ENCODE peak calls at places on chromosomes 4 and X, in six cellular contexts. S is effector memory CD4-positive, alpha-beta T cell; E is PC-3; Z is CD8-positive, alpha-beta memory T cell; F is SJSA1; B is gastrocnemius medialis. G is an unnamed sample.

GRCh38 chr4:101127176-101127790 is 220.0 kb downstream of the PPP3CA start:
- DNase-seq in S (no peak), E (no peak), Z (no peak), F (no peak), B (no peak), G (no peak)

GRCh38 chrX:133645977-133646750 is 230.9 kb upstream of the GPC4 start:
- DNase-seq in S (no peak), E (no peak), Z (no peak), F (no peak), B (no peak), G (no peak)

GRCh38 chr4:150582101-150582565 is at the start of gene MAB21L2:
- DNase-seq in S (no peak), E (no peak), Z (no peak), F (peak; percentile 41), B (no peak), G (no peak)

GRCh38 chrX:30027636-30028035 is 187.7 kb upstream of the MAGEB2 start:
- DNase-seq in S (no peak), E (peak; percentile 31), Z (no peak), F (no peak), B (no peak), G (no peak)

GRCh38 chr4:118811008-118811764 is 24.7 kb downstream of the SEC24D start:
- DNase-seq in S (no peak), E (no peak), Z (no peak), F (no peak), B (no peak), G (no peak)

GRCh38 chr4:23630110-23630509 is 259.7 kb downstream of the PPARGC1A start:
- DNase-seq in S (no peak), E (no peak), Z (no peak), F (no peak), B (no peak), G (no peak)

GRCh38 chr4:8835521-8836365 is 35.9 kb downstream of the HMX1 start:
- DNase-seq in S (no peak), E (no peak), Z (no peak), F (no peak), B (no peak), G (no peak)

GRCh38 chrX:132270699-132271098 is 51.5 kb upstream of the RAP2C start:
- DNase-seq in S (no peak), E (peak; percentile 49), Z (no peak), F (no peak), B (peak; percentile 49), G (no peak)

GRCh38 chr4:113471141-113471860 is 290.2 kb downstream of the CAMK2D start:
- DNase-seq in S (no peak), E (no peak), Z (no peak), F (no peak), B (no peak), G (no peak)

GRCh38 chr4:8188743-8189550 is 10.1 kb upstream of the SH3TC1 start:
- DNase-seq in S (no peak), E (peak; percentile 11), Z (no peak), F (no peak), B (peak; percentile 88), G (no peak)

GRCh38 chr4:76059750-76060149 is 14.8 kb upstream of the ART3 start:
- DNase-seq in S (no peak), E (peak; percentile 43), Z (no peak), F (no peak), B (no peak), G (no peak)

DNA sequence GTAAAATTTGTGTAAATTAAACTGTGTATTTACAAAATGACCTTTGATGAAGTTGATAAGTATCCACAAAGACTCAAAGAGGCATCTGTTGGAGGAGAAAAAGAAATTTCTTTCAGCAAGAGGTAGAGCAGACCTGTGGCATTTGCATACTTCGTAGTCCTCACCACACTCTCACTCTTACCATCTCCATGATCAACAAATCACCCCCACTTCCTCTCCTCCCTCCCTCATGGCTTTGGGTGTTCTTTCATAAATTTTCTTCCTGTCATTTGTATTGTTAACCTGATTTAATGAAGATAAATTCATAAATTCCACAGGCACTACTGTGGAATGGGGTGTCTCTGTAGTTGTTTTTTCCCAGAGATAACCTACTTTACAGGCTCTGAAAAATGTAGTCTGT is 366.5 kb downstream of the ZNF674 start:
- DNase-seq in S (no peak), E (no peak), Z (no peak), F (no peak), B (no peak), G (no peak)
- H3K27ac ChIP-seq in S (no peak overlapping the region), E (no peak overlapping the region), Z (no peak overlapping the region), F (no peak overlapping the region), B (no peak overlapping the region), G (no peak overlapping the region)

GRCh38 chr4:147730333-147730732 is 1.6 kb upstream of the ARHGAP10 start:
- DNase-seq in S (no peak), E (peak; percentile 4), Z (no peak), F (no peak), B (no peak), G (no peak)

GRCh38 chr4:147723316-147723715 is 8.6 kb upstream of the ARHGAP10 start:
- DNase-seq in S (no peak), E (no peak), Z (no peak), F (no peak), B (no peak), G (no peak)

GRCh38 chr4:147725673-147726072 is 6.2 kb upstream of the ARHGAP10 start:
- DNase-seq in S (no peak), E (peak; percentile 42), Z (no peak), F (no peak), B (no peak), G (no peak)

GRCh38 chr4:147724468-147725201 is 7.3 kb upstream of the ARHGAP10 start:
- DNase-seq in S (no peak), E (no peak), Z (no peak), F (no peak), B (no peak), G (no peak)

DNA sequence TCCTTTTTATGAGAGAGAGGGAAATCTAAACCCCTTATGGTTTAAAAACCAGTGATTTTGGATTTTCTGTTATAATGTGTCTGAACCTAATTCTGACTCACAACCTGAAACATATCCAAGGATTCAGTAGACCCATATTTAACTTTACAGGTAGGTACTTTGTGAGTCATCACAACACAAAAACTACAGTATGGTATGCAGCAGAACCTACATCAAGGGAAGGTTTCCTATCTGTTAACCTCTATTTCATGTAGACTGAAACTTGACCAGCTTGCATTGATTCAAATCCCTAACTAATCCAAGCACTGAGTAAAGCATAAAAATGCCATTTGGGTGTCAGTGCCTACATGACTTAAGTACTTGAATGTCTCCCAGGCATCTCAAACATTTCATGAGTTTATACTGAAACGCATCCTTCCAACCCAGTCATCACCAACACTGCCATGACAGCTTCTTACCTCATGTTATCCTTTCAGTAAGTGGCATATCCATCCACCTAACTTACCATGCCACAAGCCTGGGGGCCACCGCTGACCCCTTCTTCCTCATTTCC is 4.3 kb upstream of the ARHGAP10 start:
- DNase-seq in S (no peak), E (peak; percentile 74), Z (no peak), F (no peak), B (no peak), G (no peak)
- H3K27me3 ChIP-seq in S (no peaks in the 10 kb centered on the region), E (no peaks in the 10 kb centered on the region), Z (no peaks in the 10 kb centered on the region), F (no peaks in the 10 kb centered on the region), B (no peaks in the 10 kb centered on the region), G (no peaks in the 10 kb centered on the region)

DNA sequence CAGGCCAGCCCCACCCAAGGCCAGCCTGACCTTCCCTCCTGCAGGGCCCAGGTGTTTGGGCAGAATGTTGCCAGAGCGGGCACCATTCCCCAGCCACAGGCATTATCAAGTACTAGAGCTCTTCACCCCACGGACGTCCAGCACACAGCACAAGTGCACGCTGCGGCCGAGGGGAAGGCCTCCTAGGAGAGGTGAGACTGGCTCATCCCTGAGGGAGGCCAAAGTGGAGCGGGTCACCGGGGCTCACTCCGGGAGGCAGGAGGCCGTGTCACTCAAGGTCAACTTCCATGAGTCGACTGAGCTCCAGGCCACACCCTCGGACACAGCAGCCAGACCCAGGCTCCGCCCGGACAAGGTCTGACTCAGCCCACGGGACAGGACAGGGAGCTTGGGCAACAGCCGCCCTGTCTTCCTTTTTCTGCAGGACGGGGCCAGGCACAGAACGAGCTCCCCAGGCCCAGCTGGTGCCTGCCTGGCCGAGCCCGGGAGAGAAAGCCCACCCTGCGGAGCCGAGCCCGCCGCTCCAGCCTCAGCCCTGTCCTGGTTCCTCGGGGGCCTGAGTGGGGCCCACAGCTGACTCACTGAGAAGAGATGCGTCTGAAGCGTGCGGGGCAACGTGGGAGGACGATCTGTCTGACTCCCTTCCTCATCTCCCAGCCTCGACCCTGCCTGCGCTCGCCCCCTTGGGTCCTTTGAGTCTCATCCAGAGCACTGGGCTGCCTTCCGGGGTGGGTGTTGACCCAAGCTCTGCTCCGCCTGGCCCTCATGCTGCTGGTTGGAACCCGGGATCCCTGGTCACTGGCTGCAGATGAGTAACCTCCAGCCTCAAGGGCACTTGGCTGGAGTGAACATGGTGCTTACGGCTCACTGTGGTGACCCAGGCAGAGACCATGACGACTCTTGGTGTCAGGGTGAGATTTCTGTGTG is 1.6 kb downstream of the SLC49A3 start:
- DNase-seq in S (no peak), E (peak; percentile 73), Z (no peak), F (peak; percentile 27), B (peak; percentile 95), G (no peak)
- H3K27ac ChIP-seq in S (no peak overlapping the region), E (peak overlapping the region; percentile 67), Z (peak overlapping the region; percentile 59), F (no peak overlapping the region), B (peak overlapping the region; percentile 93), G (no peak overlapping the region)

DNA sequence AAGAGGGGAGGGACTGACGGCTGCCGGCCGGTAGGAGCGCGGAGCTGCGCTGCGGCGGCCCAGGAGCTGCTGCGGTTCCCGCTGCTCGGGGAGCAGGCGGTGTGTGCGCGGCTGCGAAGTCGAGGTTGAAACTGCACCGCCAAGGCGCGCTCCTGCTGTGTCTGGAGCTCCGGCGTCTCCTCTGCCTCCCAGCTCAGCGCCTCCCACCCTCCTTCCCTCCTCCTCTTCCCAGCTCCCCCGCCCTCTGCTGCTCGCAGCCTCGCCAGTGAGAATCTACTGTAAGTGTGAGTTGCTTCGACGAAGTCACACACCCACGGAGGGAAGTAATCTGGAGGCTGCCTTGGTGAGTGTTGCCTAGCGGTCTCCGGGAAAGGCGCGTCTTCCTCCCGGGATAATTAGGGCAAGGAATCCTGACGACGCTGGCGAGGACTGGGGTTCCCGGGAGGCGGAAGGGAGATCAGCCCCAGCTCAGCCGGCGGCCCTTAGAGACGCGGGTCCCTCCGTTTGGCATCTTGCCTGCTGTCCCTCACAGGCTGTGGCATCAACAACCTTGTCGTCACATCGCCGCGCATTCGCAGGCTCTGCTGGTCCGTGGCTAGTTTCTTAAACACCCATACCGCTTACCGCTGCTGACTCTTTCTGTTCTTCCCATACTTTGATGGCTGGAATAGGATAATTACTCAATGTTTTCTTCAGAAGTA is at the start of gene EPHA5:
- DNase-seq in S (no peak), E (peak; percentile 78), Z (no peak), F (peak; percentile 37), B (peak; percentile 8), G (no peak)
- H3K27me3 ChIP-seq in S (peaks cover 4% of the 10 kb centered on the region), E (peaks cover 21% of the 10 kb centered on the region), Z (no peaks in the 10 kb centered on the region), F (peaks cover 38% of the 10 kb centered on the region), B (peaks cover 51% of the 10 kb centered on the region), G (no peaks in the 10 kb centered on the region)

GRCh38 chrX:41921492-41922124 is 1.7 kb downstream of the CASK start:
- DNase-seq in S (no peak), E (peak; percentile 24), Z (no peak), F (peak; percentile 7), B (no peak), G (no peak)
- H3K27ac ChIP-seq in S (peak overlapping the region; percentile 66), E (no peak overlapping the region), Z (peak overlapping the region; percentile 12), F (no peak overlapping the region), B (peak overlapping the region; percentile 87), G (peak overlapping the region; percentile 70)

GRCh38 chr4:80196259-80197131 is 808 bp upstream of the PRDM8 start:
- DNase-seq in S (no peak), E (no peak), Z (no peak), F (no peak), B (no peak), G (no peak)
- H3K27me3 ChIP-seq in S (no peaks in the 10 kb centered on the region), E (no peaks in the 10 kb centered on the region), Z (no peaks in the 10 kb centered on the region), F (no peaks in the 10 kb centered on the region), B (peaks cover 78% of the 10 kb centered on the region), G (no peaks in the 10 kb centered on the region)